ENCODE peak calls at places on chromosome 3, in ten cellular contexts. One of them, this sample, is unnamed.

GRCh38 chr3:70990723-70991122 is 592.8 kb downstream of the FOXP1 start:
- DNase-seq in endothelial cell: no peak
- DNase-seq in mucosa of descending colon: no peak
- DNase-seq in ovary: no peak
- DNase-seq in cardiac fibroblast: no peak
- DNase-seq in A549: no peak
- DNase-seq in neural crest cell: no peak
- DNase-seq in WTC11: no peak
- DNase-seq in NB4: peak
- DNase-seq in Calu3: no peak
- DNase-seq in this sample: no peak

GRCh38 chr3:45759851-45760250 is 36.5 kb downstream of the SLC6A20 start:
- DNase-seq in endothelial cell: no peak
- DNase-seq in mucosa of descending colon: no peak
- DNase-seq in ovary: no peak
- DNase-seq in cardiac fibroblast: no peak
- DNase-seq in A549: no peak
- DNase-seq in neural crest cell: no peak
- DNase-seq in WTC11: no peak
- DNase-seq in NB4: no peak
- DNase-seq in Calu3: no peak
- DNase-seq in this sample: no peak

GRCh38 chr3:68699541-68699940 is 232.8 kb downstream of the TAFA4 start:
- DNase-seq in endothelial cell: no peak
- DNase-seq in mucosa of descending colon: no peak
- DNase-seq in ovary: no peak
- DNase-seq in cardiac fibroblast: no peak
- DNase-seq in A549: no peak
- DNase-seq in neural crest cell: no peak
- DNase-seq in WTC11: no peak
- DNase-seq in NB4: no peak
- DNase-seq in Calu3: no peak
- DNase-seq in this sample: no peak

GRCh38 chr3:56415672-56416071 is 52.6 kb downstream of the ERC2 start:
- DNase-seq in endothelial cell: no peak
- DNase-seq in mucosa of descending colon: no peak
- DNase-seq in ovary: no peak
- DNase-seq in cardiac fibroblast: no peak
- DNase-seq in A549: no peak
- DNase-seq in neural crest cell: no peak
- DNase-seq in WTC11: no peak
- DNase-seq in NB4: no peak
- DNase-seq in Calu3: no peak
- DNase-seq in this sample: no peak

GRCh38 chr3:64459711-64460110 is 228.1 kb downstream of the ADAMTS9 start:
- DNase-seq in endothelial cell: no peak
- DNase-seq in mucosa of descending colon: no peak
- DNase-seq in ovary: no peak
- DNase-seq in cardiac fibroblast: peak
- DNase-seq in A549: no peak
- DNase-seq in neural crest cell: no peak
- DNase-seq in WTC11: no peak
- DNase-seq in NB4: no peak
- DNase-seq in Calu3: no peak
- DNase-seq in this sample: no peak

GRCh38 chr3:111592941-111593340 is 2.2 kb downstream of the ZBED2 start:
- DNase-seq in endothelial cell: no peak
- DNase-seq in mucosa of descending colon: no peak
- DNase-seq in ovary: no peak
- DNase-seq in cardiac fibroblast: no peak
- DNase-seq in A549: no peak
- DNase-seq in neural crest cell: no peak
- DNase-seq in WTC11: no peak
- DNase-seq in NB4: no peak
- DNase-seq in Calu3: no peak
- DNase-seq in this sample: no peak

GRCh38 chr3:38487323-38487722 is 8.8 kb upstream of the EXOG start:
- DNase-seq in endothelial cell: no peak
- DNase-seq in mucosa of descending colon: no peak
- DNase-seq in ovary: no peak
- DNase-seq in cardiac fibroblast: no peak
- DNase-seq in A549: no peak
- DNase-seq in neural crest cell: no peak
- DNase-seq in WTC11: no peak
- DNase-seq in NB4: no peak
- DNase-seq in Calu3: no peak
- DNase-seq in this sample: no peak

GRCh38 chr3:25782636-25782937 is 656 bp downstream of the NGLY1 start:
- DNase-seq in endothelial cell: no peak
- DNase-seq in mucosa of descending colon: no peak
- DNase-seq in ovary: no peak
- DNase-seq in cardiac fibroblast: no peak
- DNase-seq in A549: no peak
- DNase-seq in neural crest cell: no peak
- DNase-seq in WTC11: no peak
- DNase-seq in NB4: no peak
- DNase-seq in Calu3: no peak
- DNase-seq in this sample: no peak

GRCh38 chr3:160963949-160964348 is 141.2 kb downstream of the B3GALNT1 start:
- DNase-seq in endothelial cell: no peak
- DNase-seq in mucosa of descending colon: no peak
- DNase-seq in ovary: no peak
- DNase-seq in cardiac fibroblast: no peak
- DNase-seq in A549: no peak
- DNase-seq in neural crest cell: no peak
- DNase-seq in WTC11: no peak
- DNase-seq in NB4: no peak
- DNase-seq in Calu3: no peak
- DNase-seq in this sample: no peak

GRCh38 chr3:73056365-73057150 is 4.9 kb upstream of the EBLN2 start:
- DNase-seq in endothelial cell: no peak
- DNase-seq in mucosa of descending colon: no peak
- DNase-seq in ovary: no peak
- DNase-seq in cardiac fibroblast: peak
- DNase-seq in A549: peak
- DNase-seq in neural crest cell: no peak
- DNase-seq in WTC11: no peak
- DNase-seq in NB4: peak
- DNase-seq in Calu3: no peak
- DNase-seq in this sample: no peak

GRCh38 chr3:165206454-165207266 is 10.5 kb upstream of the SLITRK3 start:
- DNase-seq in endothelial cell: peak
- DNase-seq in mucosa of descending colon: peak
- DNase-seq in ovary: peak
- DNase-seq in cardiac fibroblast: peak
- DNase-seq in A549: peak
- DNase-seq in neural crest cell: peak
- DNase-seq in WTC11: peak
- DNase-seq in NB4: peak
- DNase-seq in Calu3: peak
- DNase-seq in this sample: peak

GRCh38 chr3:114877378-114878118 is 269.5 kb downstream of the ZBTB20 start:
- DNase-seq in endothelial cell: no peak
- DNase-seq in mucosa of descending colon: no peak
- DNase-seq in ovary: no peak
- DNase-seq in cardiac fibroblast: no peak
- DNase-seq in A549: no peak
- DNase-seq in neural crest cell: no peak
- DNase-seq in WTC11: no peak
- DNase-seq in NB4: no peak
- DNase-seq in Calu3: no peak
- DNase-seq in this sample: no peak

GRCh38 chr3:171228228-171228627 is 201.7 kb upstream of the SLC2A2 start:
- DNase-seq in endothelial cell: no peak
- DNase-seq in mucosa of descending colon: no peak
- DNase-seq in ovary: no peak
- DNase-seq in cardiac fibroblast: no peak
- DNase-seq in A549: no peak
- DNase-seq in neural crest cell: no peak
- DNase-seq in WTC11: no peak
- DNase-seq in NB4: no peak
- DNase-seq in Calu3: no peak
- DNase-seq in this sample: no peak

GRCh38 chr3:122305818-122306621 is 19.0 kb upstream of the CSTA start:
- DNase-seq in endothelial cell: no peak
- DNase-seq in mucosa of descending colon: no peak
- DNase-seq in ovary: no peak
- DNase-seq in cardiac fibroblast: no peak
- DNase-seq in A549: no peak
- DNase-seq in neural crest cell: no peak
- DNase-seq in WTC11: peak
- DNase-seq in NB4: peak
- DNase-seq in Calu3: peak
- DNase-seq in this sample: no peak

GRCh38 chr3:160399347-160400047 is at the start of gene SMC4:
- DNase-seq in endothelial cell: peak
- DNase-seq in mucosa of descending colon: peak
- DNase-seq in ovary: no peak
- DNase-seq in cardiac fibroblast: peak
- DNase-seq in A549: peak
- DNase-seq in neural crest cell: peak
- DNase-seq in WTC11: peak
- DNase-seq in NB4: peak
- DNase-seq in Calu3: peak
- DNase-seq in this sample: peak

GRCh38 chr3:136464502-136464901 is 214.4 kb downstream of the PCCB start:
- DNase-seq in endothelial cell: no peak
- DNase-seq in mucosa of descending colon: no peak
- DNase-seq in ovary: no peak
- DNase-seq in cardiac fibroblast: no peak
- DNase-seq in A549: no peak
- DNase-seq in neural crest cell: no peak
- DNase-seq in WTC11: no peak
- DNase-seq in NB4: no peak
- DNase-seq in Calu3: no peak
- DNase-seq in this sample: no peak

DNA sequence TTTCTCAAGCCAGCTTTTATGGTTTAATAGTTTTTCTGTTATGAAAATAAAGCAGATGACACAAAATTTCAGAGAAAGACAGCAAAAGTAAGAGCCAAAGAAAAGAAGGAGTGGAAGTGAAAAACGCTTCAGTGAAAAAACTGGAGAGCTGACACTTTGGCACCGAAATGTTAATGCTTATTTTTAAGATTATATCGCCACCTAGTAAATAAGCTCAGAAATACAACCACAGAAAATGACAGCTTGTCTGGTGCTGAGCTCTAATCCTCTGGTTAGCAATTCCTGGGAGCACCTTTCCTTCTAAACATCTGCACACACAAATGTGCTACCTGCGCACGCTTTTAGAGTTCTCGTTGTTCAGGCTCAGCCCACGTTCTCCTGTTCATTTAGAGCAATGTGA is 101.7 kb downstream of the ZPLD1 start:
- DNase-seq in endothelial cell: no peak
- DNase-seq in mucosa of descending colon: no peak
- DNase-seq in ovary: no peak
- DNase-seq in cardiac fibroblast: peak
- DNase-seq in A549: peak
- DNase-seq in neural crest cell: no peak
- DNase-seq in WTC11: no peak
- DNase-seq in NB4: peak
- DNase-seq in Calu3: no peak
- DNase-seq in this sample: no peak
- TF ChIP-seq CTCF in endothelial cell: peak
- TF ChIP-seq CTCF in mucosa of descending colon: no peak
- TF ChIP-seq CTCF in ovary: no peak
- TF ChIP-seq CTCF in cardiac fibroblast: peak
- TF ChIP-seq CTCF in A549: peak
- TF ChIP-seq CTCF in neural crest cell: peak
- TF ChIP-seq CTCF in WTC11: peak
- TF ChIP-seq CTCF in NB4: no peak
- TF ChIP-seq CTCF in Calu3: no peak
- TF ChIP-seq CTCF in this sample: peak

GRCh38 chr3:79003994-79004393 is 763.8 kb downstream of the ROBO1 start:
- DNase-seq in endothelial cell: no peak
- DNase-seq in mucosa of descending colon: no peak
- DNase-seq in ovary: no peak
- DNase-seq in cardiac fibroblast: no peak
- DNase-seq in A549: no peak
- DNase-seq in neural crest cell: no peak
- DNase-seq in WTC11: no peak
- DNase-seq in NB4: no peak
- DNase-seq in Calu3: no peak
- DNase-seq in this sample: no peak
- TF ChIP-seq CTCF in endothelial cell: peak
- TF ChIP-seq CTCF in mucosa of descending colon: no peak
- TF ChIP-seq CTCF in ovary: no peak
- TF ChIP-seq CTCF in cardiac fibroblast: no peak
- TF ChIP-seq CTCF in A549: no peak
- TF ChIP-seq CTCF in neural crest cell: peak
- TF ChIP-seq CTCF in WTC11: no peak
- TF ChIP-seq CTCF in NB4: no peak
- TF ChIP-seq CTCF in Calu3: no peak
- TF ChIP-seq CTCF in this sample: peak

DNA sequence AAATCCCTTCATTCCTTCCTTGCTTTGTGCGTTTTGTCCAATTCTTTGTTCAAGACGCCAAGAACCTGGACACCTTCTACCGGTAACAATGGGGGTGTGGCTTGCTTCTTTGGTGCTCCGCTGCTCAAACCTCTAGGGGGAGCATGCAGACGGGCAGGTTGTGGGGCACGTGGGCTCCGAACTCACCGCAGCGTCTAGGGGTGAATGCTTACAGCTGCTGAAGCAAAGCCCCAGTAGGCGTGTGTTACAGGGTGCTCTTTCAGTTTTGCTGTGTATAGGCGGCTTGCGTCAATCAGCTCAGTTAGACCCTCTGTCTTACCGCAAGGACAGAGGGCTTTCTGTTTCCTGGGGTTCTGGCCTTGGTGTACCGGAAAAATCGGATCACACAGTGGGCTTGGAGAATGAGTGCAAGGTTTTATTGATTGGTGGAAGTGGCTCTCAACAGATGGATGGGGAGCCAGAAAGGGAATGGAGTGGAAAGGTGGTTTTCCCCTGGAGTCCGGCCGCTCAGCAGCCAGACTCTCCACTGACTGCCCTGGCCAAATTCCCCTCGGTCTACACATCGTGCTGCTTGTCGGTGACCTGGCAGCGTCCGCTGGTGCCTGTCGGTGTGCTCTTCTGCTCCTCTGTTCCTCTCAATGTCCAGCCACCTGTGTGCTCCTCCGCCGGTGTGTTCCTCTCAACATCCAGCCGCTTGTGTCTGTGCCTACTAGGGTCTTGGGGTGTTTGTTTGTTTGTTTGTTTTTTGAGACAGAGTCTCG is 1.2 kb upstream of the LRRC34 start:
- DNase-seq in endothelial cell: no peak
- DNase-seq in mucosa of descending colon: peak
- DNase-seq in ovary: peak
- DNase-seq in cardiac fibroblast: peak
- DNase-seq in A549: no peak
- DNase-seq in neural crest cell: no peak
- DNase-seq in WTC11: peak
- DNase-seq in NB4: peak
- DNase-seq in Calu3: no peak
- DNase-seq in this sample: no peak
- TF ChIP-seq CTCF in endothelial cell: no peak
- TF ChIP-seq CTCF in mucosa of descending colon: peak
- TF ChIP-seq CTCF in ovary: no peak
- TF ChIP-seq CTCF in cardiac fibroblast: peak
- TF ChIP-seq CTCF in A549: peak
- TF ChIP-seq CTCF in neural crest cell: peak
- TF ChIP-seq CTCF in WTC11: no peak
- TF ChIP-seq CTCF in NB4: peak
- TF ChIP-seq CTCF in Calu3: no peak
- TF ChIP-seq CTCF in this sample: peak

GRCh38 chr3:21835266-21835665 is 84.3 kb upstream of the ZNF385D start:
- DNase-seq in endothelial cell: no peak
- DNase-seq in mucosa of descending colon: no peak
- DNase-seq in ovary: no peak
- DNase-seq in cardiac fibroblast: peak
- DNase-seq in A549: no peak
- DNase-seq in neural crest cell: no peak
- DNase-seq in WTC11: no peak
- DNase-seq in NB4: no peak
- DNase-seq in Calu3: no peak
- DNase-seq in this sample: no peak
- TF ChIP-seq CTCF in endothelial cell: no peak
- TF ChIP-seq CTCF in mucosa of descending colon: no peak
- TF ChIP-seq CTCF in ovary: no peak
- TF ChIP-seq CTCF in cardiac fibroblast: no peak
- TF ChIP-seq CTCF in A549: no peak
- TF ChIP-seq CTCF in neural crest cell: no peak
- TF ChIP-seq CTCF in WTC11: no peak
- TF ChIP-seq CTCF in NB4: no peak
- TF ChIP-seq CTCF in Calu3: no peak
- TF ChIP-seq CTCF in this sample: no peak

This sample was measured in progenitor cell of endocrine pancreas.